ENCODE peak calls at places on chromosomes 1 and 21, in ten cellular contexts. U is NCI-H524; G is cerebellar cortex; W is T-helper 2 cell treated with Interferon-gamma antibody and Interleukin-4, amounts not matched to agents 5 μg/mL and 100 μg/mL, for 36 hours; B is left ventricle myocardium superior; S is activated CD4-positive, alpha-beta T cell treated with anti-CD3 and anti-CD28 coated beads, Interleukin-2, amount 50 U/mL, for 1 hour; V is NCI-H1436; F is non-pigmented ciliary epithelial cell; J is head of caudate nucleus; Z is iPS-NIHi11. E is an unnamed sample.

GRCh38 chr1:67316918-67317317 is 9.2 kb downstream of the IL12RB2 start:
- DNase-seq in U (no peak), G (no peak), W (no peak), B (no peak), S (no peak), V (no peak), F (no peak), J (no peak), Z (no peak), E (no peak)

GRCh38 chr1:208731976-208732821 is 488.0 kb upstream of the PLXNA2 start:
- DNase-seq in U (peak; percentile 86), G (no peak), W (no peak), B (no peak), S (no peak), V (peak; percentile 73), F (no peak), J (no peak), Z (no peak), E (no peak)

GRCh38 chr1:186985889-186986491 is 157.2 kb downstream of the PLA2G4A start:
- DNase-seq in U (peak; percentile 67), G (peak; percentile 67), W (no peak), B (no peak), S (no peak), V (peak; percentile 37), F (no peak), J (no peak), Z (peak; percentile 39), E (peak; percentile 10)

GRCh38 chr1:31587720-31588423 is 11.6 kb downstream of the TINAGL1 start:
- DNase-seq in U (peak; percentile 52), G (peak; percentile 36), W (peak; percentile 50), B (peak; percentile 85), S (peak; percentile 30), V (peak; percentile 47), F (no peak), J (peak; percentile 42), Z (peak; percentile 91), E (peak; percentile 50)

GRCh38 chr1:69180358-69180757 is 387.4 kb upstream of the LRRC7 start:
- DNase-seq in U (no peak), G (no peak), W (no peak), B (no peak), S (no peak), V (no peak), F (no peak), J (no peak), Z (no peak), E (no peak)

GRCh38 chr21:45404726-45405270 is at the start of gene COL18A1:
- DNase-seq in U (peak; percentile 20), G (no peak), W (peak; percentile 28), B (peak; percentile 85), S (peak; percentile 24), V (peak; percentile 11), F (no peak), J (no peak), Z (peak; percentile 91), E (peak; percentile 69)

GRCh38 chr1:182426442-182427430 is 23.2 kb upstream of the RGSL1 start:
- DNase-seq in U (no peak), G (no peak), W (no peak), B (no peak), S (no peak), V (no peak), F (no peak), J (no peak), Z (no peak), E (no peak)

GRCh38 chr1:33805988-33806387 is 57.9 kb upstream of the HMGB4 start:
- DNase-seq in U (no peak), G (no peak), W (no peak), B (no peak), S (no peak), V (no peak), F (no peak), J (no peak), Z (no peak), E (no peak)

GRCh38 chr1:55848906-55849305 is 633.7 kb upstream of the USP24 start:
- DNase-seq in U (no peak), G (no peak), W (no peak), B (no peak), S (no peak), V (no peak), F (no peak), J (no peak), Z (peak; percentile 32), E (no peak)

GRCh38 chr1:87045757-87046422 is 131.5 kb downstream of the HS2ST1 start:
- DNase-seq in U (no peak), G (no peak), W (peak; percentile 71), B (no peak), S (peak; percentile 46), V (no peak), F (peak; percentile 10), J (no peak), Z (no peak), E (no peak)

GRCh38 chr1:2020310-2020655 is 1.1 kb downstream of the GABRD start:
- DNase-seq in U (no peak), G (no peak), W (no peak), B (no peak), S (no peak), V (no peak), F (no peak), J (no peak), Z (no peak), E (no peak)

GRCh38 chr1:194931166-194931565 is 1677.1 kb downstream of the KCNT2 start:
- DNase-seq in U (no peak), G (no peak), W (no peak), B (no peak), S (no peak), V (no peak), F (no peak), J (no peak), Z (no peak), E (no peak)

GRCh38 chr1:37513795-37514349 is 694 bp downstream of the MEAF6 start:
- DNase-seq in U (peak; percentile 58), G (peak; percentile 70), W (peak; percentile 69), B (no peak), S (peak; percentile 33), V (peak; percentile 6), F (no peak), J (peak; percentile 35), Z (peak; percentile 77), E (no peak)

GRCh38 chr21:36825683-36826082 is 126.8 kb downstream of the SIM2 start:
- DNase-seq in U (no peak), G (no peak), W (no peak), B (no peak), S (no peak), V (peak; percentile 35), F (no peak), J (no peak), Z (no peak), E (no peak)

GRCh38 chr1:37814257-37814656 is 6.2 kb upstream of the YRDC start:
- DNase-seq in U (no peak), G (no peak), W (no peak), B (no peak), S (no peak), V (no peak), F (no peak), J (peak; percentile 51), Z (no peak), E (no peak)

GRCh38 chr1:112954945-112955677 is 885 bp downstream of the SLC16A1 start:
- DNase-seq in U (peak; percentile 70), G (peak; percentile 66), W (peak; percentile 71), B (peak; percentile 74), S (peak; percentile 29), V (peak; percentile 9), F (peak; percentile 13), J (peak; percentile 24), Z (peak; percentile 80), E (no peak)

GRCh38 chr1:167344112-167344511 is 123.4 kb downstream of the POU2F1 start:
- DNase-seq in U (no peak), G (no peak), W (no peak), B (no peak), S (no peak), V (no peak), F (peak; percentile 34), J (no peak), Z (no peak), E (no peak)

E was measured in T47D.